ENCODE peak calls at places on chromosomes 6 and 20, in eight cellular contexts. M is AML-193; S is fibroblast of the aortic adventitia; O is stimulated activated CD4-positive, alpha-beta T cell treated with anti-CD3 and anti-CD28 coated beads, Interleukin-1b, Interleukin-23, amount 100 ng/mL, for 1 hour; N is NCI-H1092 treated with DMSO at 0.1 percent for 48 hours; Z is NT2/D1; L is stimulated activated naive CD4-positive, alpha-beta T cell treated with Interleukin-2 at 50 U/mL for 16 hours; F is cardiac fibroblast. A is an unnamed sample.

GRCh38 chr6:133953634-133954415 is 801 bp downstream of the TBPL1 start:
- DNase-seq in S (no peak), M (no peak), O (no peak), F (no peak), N (no peak), L (no peak), Z (no peak), A (no peak)

GRCh38 chr6:1044040-1044836 is 267.7 kb upstream of the FOXQ1 start:
- DNase-seq in M (no peak), L (no peak), S (no peak), Z (no peak), N (no peak), F (no peak), O (no peak), A (no peak)

GRCh38 chr20:45861157-45862075 is 4.0 kb downstream of the ZSWIM3 start:
- DNase-seq in O (no peak), L (no peak), Z (no peak), F (peak; percentile 30), N (peak; percentile 13), S (no peak), M (no peak), A (no peak)

GRCh38 chr20:23782366-23782983 is 31.7 kb upstream of the CST1 start:
- DNase-seq in M (peak; percentile 2), Z (no peak), S (peak; percentile 25), N (peak; percentile 5), F (peak; percentile 29), L (no peak), O (no peak), A (peak; percentile 5)

GRCh38 chr20:17667445-17667844 is 14.6 kb downstream of the RRBP1 start:
- DNase-seq in Z (no peak), S (no peak), L (no peak), N (no peak), F (no peak), O (no peak), M (no peak), A (no peak)

GRCh38 chr6:14827366-14827765 is 418.5 kb upstream of the JARID2 start:
- DNase-seq in S (no peak), F (no peak), L (no peak), Z (no peak), N (no peak), M (no peak), O (no peak), A (no peak)

GRCh38 chr6:118748311-118749062 is 97.1 kb upstream of the CEP85L start:
- DNase-seq in F (no peak), M (no peak), S (peak; percentile 21), N (peak; percentile 72), L (no peak), Z (peak; percentile 25), O (no peak), A (peak; percentile 80)

GRCh38 chr6:161274488-161274858 is 612 bp upstream of the AGPAT4 start:
- DNase-seq in F (peak; percentile 8), N (peak; percentile 79), L (no peak), Z (no peak), O (no peak), S (no peak), M (no peak), A (no peak)

GRCh38 chr6:27066802-27067201 is 180.7 kb upstream of the PRSS16 start:
- DNase-seq in M (no peak), Z (no peak), L (no peak), S (no peak), N (no peak), O (no peak), F (no peak), A (no peak)

GRCh38 chr6:3222506-3223038 is 4.9 kb downstream of the TUBB2B start:
- DNase-seq in Z (no peak), F (no peak), L (no peak), O (no peak), M (no peak), S (no peak), N (peak; percentile 41), A (no peak)

GRCh38 chr20:1005452-1006027 is 3.4 kb upstream of the RSPO4 start:
- DNase-seq in O (no peak), M (peak; percentile 5), F (peak; percentile 9), Z (peak; percentile 75), S (no peak), N (no peak), L (no peak), A (peak; percentile 15)

GRCh38 chr6:34390531-34391013 is 1.9 kb downstream of the NUDT3 start:
- DNase-seq in N (no peak), Z (no peak), L (no peak), O (no peak), M (no peak), S (no peak), F (no peak), A (no peak)

GRCh38 chr6:90701146-90701781 is 114.4 kb upstream of the MAP3K7 start:
- DNase-seq in S (no peak), M (peak; percentile 32), F (no peak), O (no peak), L (no peak), Z (peak; percentile 22), N (no peak), A (no peak)

GRCh38 chr6:37103169-37104039 is 66.5 kb upstream of the PIM1 start:
- DNase-seq in S (peak; percentile 50), Z (no peak), O (no peak), M (no peak), L (no peak), F (peak; percentile 55), N (peak; percentile 91), A (peak; percentile 46)

GRCh38 chr20:48583801-48584200 is 244.0 kb downstream of the PREX1 start:
- DNase-seq in F (no peak), S (no peak), Z (no peak), O (no peak), N (no peak), L (no peak), M (no peak), A (no peak)

GRCh38 chr20:18783385-18783959 is 30.1 kb upstream of the SCP2D1 start:
- DNase-seq in S (no peak), N (no peak), O (no peak), F (no peak), M (no peak), L (no peak), Z (no peak), A (no peak)

GRCh38 chr6:113411006-113411405 is 446.1 kb upstream of the MARCKS start:
- DNase-seq in F (no peak), M (peak; percentile 16), O (no peak), N (no peak), S (no peak), Z (no peak), L (no peak), A (no peak)

GRCh38 chr6:148628251-148628650 is 118.6 kb upstream of the UST start:
- DNase-seq in L (no peak), F (no peak), M (no peak), Z (no peak), O (no peak), S (no peak), N (peak; percentile 53), A (no peak)

GRCh38 chr6:113857565-113858066 is 471 bp downstream of the MARCKS start:
- DNase-seq in O (no peak), N (peak; percentile 43), S (no peak), L (no peak), Z (no peak), M (no peak), F (peak; percentile 40), A (no peak)